ENCODE peak calls at places on chromosomes 5 and 9, in nine cellular contexts. A is spleen, B is fibroblast of lung, Z is cardiac muscle cell, U is body of pancreas, Q is Peyer's patch, P is PC-3, V is upper lobe of right lung, K is foreskin fibroblast. J is an unnamed sample.

GRCh38 chr5:132020568-132021339 is 9.3 kb upstream of the ACSL6 start:
- DNase-seq in B (no peak), Z (no peak), Q (no peak), U (no peak), K (no peak), P (peak), V (no peak), A (peak), J (peak)

GRCh38 chr5:14328144-14328543 is 185.0 kb downstream of the TRIO start:
- DNase-seq in Z (no peak), B (no peak), Q (no peak), P (no peak), V (no peak), A (no peak), K (no peak), U (no peak), J (no peak)

GRCh38 chr5:109701779-109702178 is 12.1 kb downstream of the MAN2A1 start:
- DNase-seq in B (no peak), P (no peak), K (no peak), V (no peak), Q (no peak), Z (no peak), A (no peak), U (no peak), J (no peak)

GRCh38 chr5:52844885-52845284 is 57.2 kb downstream of the ITGA1 start:
- DNase-seq in V (no peak), K (no peak), B (peak), Z (peak), Q (no peak), P (no peak), U (no peak), A (no peak), J (no peak)

GRCh38 chr5:91328743-91329142 is 54.4 kb downstream of the ARRDC3 start:
- DNase-seq in B (peak), Q (no peak), V (no peak), K (no peak), U (no peak), P (no peak), Z (no peak), A (no peak), J (no peak)

GRCh38 chr5:34452170-34452828 is 203.8 kb upstream of the RAI14 start:
- DNase-seq in P (peak), B (peak), Q (no peak), Z (peak), K (peak), V (no peak), U (no peak), A (no peak), J (no peak)

GRCh38 chr5:160001457-160001856 is 7.5 kb upstream of the TTC1 start:
- DNase-seq in A (no peak), U (peak), V (no peak), Q (no peak), B (no peak), Z (no peak), P (no peak), K (no peak), J (no peak)

GRCh38 chr5:132751444-132751843 is 4.2 kb downstream of the CCNI2 start:
- DNase-seq in B (peak), Z (peak), U (no peak), Q (no peak), A (no peak), K (peak), P (no peak), V (no peak), J (no peak)

GRCh38 chr9:17625644-17626388 is 47.0 kb downstream of the SH3GL2 start:
- DNase-seq in Z (no peak), A (no peak), Q (no peak), P (peak), V (no peak), U (no peak), B (no peak), K (no peak), J (no peak)

GRCh38 chr9:88746029-88746743 is 211.2 kb downstream of the NXNL2 start:
- DNase-seq in V (no peak), Q (no peak), B (peak), P (peak), K (peak), U (no peak), Z (peak), A (peak), J (peak)

GRCh38 chr5:81753429-81753828 is 2.5 kb upstream of the SSBP2 start:
- DNase-seq in Q (no peak), Z (no peak), B (no peak), K (no peak), P (no peak), V (no peak), A (no peak), U (no peak), J (no peak)

GRCh38 chr9:134407123-134407779 is 81.0 kb downstream of the RXRA start:
- DNase-seq in P (peak), A (peak), B (peak), U (peak), Z (peak), K (peak), V (peak), Q (peak), J (peak)

GRCh38 chr5:58450018-58450417 is 9.9 kb downstream of the PLK2 start:
- DNase-seq in K (no peak), P (no peak), B (no peak), A (no peak), Z (peak), U (no peak), V (no peak), Q (no peak), J (no peak)

GRCh38 chr5:142179776-142180387 is 71.3 kb downstream of the NDFIP1 start:
- DNase-seq in A (peak), B (no peak), Q (no peak), U (no peak), V (no peak), Z (no peak), K (no peak), P (no peak), J (no peak)

GRCh38 chr9:137449931-137450537 is 8.9 kb upstream of the ENTPD8 start:
- DNase-seq in V (no peak), Z (no peak), K (no peak), Q (no peak), U (no peak), P (no peak), B (no peak), A (peak), J (no peak)

GRCh38 chr5:149143470-149143869 is 2.2 kb downstream of the ABLIM3 start:
- DNase-seq in B (peak), P (peak), Q (no peak), U (no peak), Z (peak), K (no peak), A (no peak), V (no peak), J (no peak)

GRCh38 chr5:88707216-88707965 is 175.6 kb downstream of the MEF2C start:
- DNase-seq in A (no peak), K (no peak), P (peak), Z (no peak), V (no peak), B (no peak), U (no peak), Q (no peak), J (no peak)

GRCh38 chr5:10611290-10611689 is 47.4 kb downstream of the ANKRD33B start:
- DNase-seq in Z (peak), U (no peak), A (no peak), V (no peak), Q (no peak), K (no peak), B (peak), P (no peak), J (no peak)

GRCh38 chr9:92612292-92612691 is 57.6 kb downstream of the IPPK start:
- DNase-seq in Q (no peak), Z (no peak), P (no peak), V (no peak), A (no peak), B (no peak), U (no peak), K (no peak), J (no peak)

GRCh38 chr5:139711852-139712171 is 63.7 kb downstream of the CXXC5 start:
- DNase-seq in A (peak), Z (no peak), P (no peak), B (no peak), V (peak), U (peak), Q (no peak), K (no peak), J (no peak)

GRCh38 chr5:153551537-153552079 is 61.1 kb downstream of the GRIA1 start:
- DNase-seq in B (peak), U (no peak), P (peak), Q (no peak), K (peak), A (no peak), Z (peak), V (no peak), J (no peak)

GRCh38 chr9:87307810-87308209 is 189.9 kb upstream of the DAPK1 start:
- DNase-seq in A (no peak), P (no peak), V (no peak), K (no peak), B (peak), Z (no peak), Q (no peak), U (no peak), J (no peak)

GRCh38 chr5:154315196-154315595 is 124.7 kb downstream of the GALNT10 start:
- DNase-seq in Q (no peak), B (no peak), P (no peak), Z (no peak), U (no peak), A (no peak), V (no peak), K (no peak), J (no peak)

GRCh38 chr5:25540628-25541027 is 895.9 kb upstream of the CDH10 start:
- DNase-seq in Q (no peak), A (no peak), Z (no peak), P (peak), V (no peak), U (no peak), K (no peak), B (no peak), J (no peak)

GRCh38 chr5:157109744-157110143 is 900 bp upstream of the HAVCR2 start:
- DNase-seq in B (no peak), Z (no peak), Q (peak), V (no peak), K (no peak), P (no peak), U (no peak), A (no peak), J (no peak)

GRCh38 chr5:33180900-33181299 is 259.9 kb upstream of the TARS1 start:
- DNase-seq in U (no peak), Z (peak), K (peak), Q (no peak), A (no peak), B (peak), V (no peak), P (peak), J (no peak)

GRCh38 chr5:36696059-36696673 is 89.8 kb downstream of the SLC1A3 start:
- DNase-seq in V (peak), Z (peak), U (peak), P (peak), Q (peak), K (peak), B (peak), A (no peak), J (no peak)

GRCh38 chr5:139078345-139078744 is 119.8 kb downstream of the SIL1 start:
- DNase-seq in V (no peak), U (no peak), Z (no peak), B (no peak), A (no peak), P (no peak), Q (no peak), K (no peak), J (no peak)

GRCh38 chr9:136090768-136091581 is 4.1 kb downstream of the NACC2 start:
- DNase-seq in A (peak), B (no peak), V (peak), K (no peak), P (no peak), U (no peak), Z (no peak), Q (no peak), J (peak)

GRCh38 chr5:137218471-137218870 is 280.7 kb downstream of the SPOCK1 start:
- DNase-seq in Z (peak), P (peak), A (no peak), B (no peak), Q (no peak), U (peak), V (no peak), K (peak), J (peak)

GRCh38 chr9:114075602-114076001 is 2.5 kb downstream of the AMBP start:
- DNase-seq in Z (no peak), Q (no peak), U (no peak), B (no peak), K (no peak), A (peak), V (no peak), P (no peak), J (no peak)

GRCh38 chr9:114077162-114077837 is 800 bp downstream of the AMBP start:
- DNase-seq in V (peak), K (no peak), P (no peak), B (no peak), A (peak), U (no peak), Q (no peak), Z (no peak), J (no peak)

GRCh38 chr9:114078021-114078780 is at the start of gene AMBP:
- DNase-seq in P (no peak), U (peak), V (peak), K (no peak), A (peak), B (peak), Z (peak), Q (no peak), J (no peak)

GRCh38 chr9:114078781-114079156 is 669 bp upstream of the AMBP start:
- DNase-seq in P (no peak), B (no peak), U (no peak), A (peak), Q (no peak), Z (no peak), V (peak), K (no peak), J (no peak)

DNA sequence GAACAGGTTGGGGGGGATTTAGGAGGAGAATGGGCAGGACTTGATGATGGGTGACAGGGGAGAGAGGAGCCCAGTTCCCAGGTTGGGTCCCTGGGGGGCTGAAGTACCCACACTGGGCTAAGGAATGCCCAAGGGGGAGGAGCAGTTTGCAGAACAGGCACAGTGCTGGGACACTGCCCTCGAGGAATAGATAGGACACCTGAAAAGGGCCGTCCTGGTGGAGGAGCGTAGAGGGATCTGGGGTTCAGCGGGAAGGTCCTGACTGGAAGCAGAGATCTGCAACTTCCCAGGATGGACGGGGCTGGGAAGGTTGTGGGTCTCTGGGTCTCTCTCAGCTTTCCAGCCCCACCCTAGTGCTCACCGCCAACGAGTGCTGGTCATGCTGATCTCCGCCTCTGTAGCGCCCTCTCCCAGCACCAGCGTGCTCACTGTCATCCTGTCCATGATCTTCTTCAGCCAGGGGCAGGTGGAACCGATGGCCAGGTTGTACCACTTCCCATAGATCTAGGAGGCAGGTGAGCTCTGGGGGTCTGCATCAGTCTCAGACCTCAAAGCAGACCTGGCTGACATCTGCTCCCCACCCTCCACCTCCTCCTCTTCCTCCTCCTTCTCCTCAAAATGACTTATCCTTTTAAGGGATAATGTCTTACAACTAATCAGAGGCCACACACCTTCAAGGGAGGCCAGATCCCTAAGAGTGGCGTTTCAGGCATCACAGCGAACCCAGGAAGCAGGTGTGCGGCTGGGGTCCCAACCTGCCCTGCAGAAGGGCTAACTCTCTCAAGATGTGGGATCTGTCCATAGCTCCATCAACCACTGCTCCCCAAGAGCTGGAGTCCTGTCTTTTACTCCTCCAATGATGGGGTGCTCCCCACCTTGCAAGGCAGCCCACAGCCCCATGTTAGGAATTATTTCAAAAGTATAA is 1.6 kb downstream of the AMBP start:
- DNase-seq in P (no peak), A (peak), B (no peak), Q (no peak), Z (no peak), U (no peak), K (no peak), V (peak), J (no peak)
- TF ChIP-seq CTCF in P (no peak), A (no peak), B (no peak), Q (no peak), Z (no peak), U (no peak), K (no peak), V (no peak), J (no peak)

DNA sequence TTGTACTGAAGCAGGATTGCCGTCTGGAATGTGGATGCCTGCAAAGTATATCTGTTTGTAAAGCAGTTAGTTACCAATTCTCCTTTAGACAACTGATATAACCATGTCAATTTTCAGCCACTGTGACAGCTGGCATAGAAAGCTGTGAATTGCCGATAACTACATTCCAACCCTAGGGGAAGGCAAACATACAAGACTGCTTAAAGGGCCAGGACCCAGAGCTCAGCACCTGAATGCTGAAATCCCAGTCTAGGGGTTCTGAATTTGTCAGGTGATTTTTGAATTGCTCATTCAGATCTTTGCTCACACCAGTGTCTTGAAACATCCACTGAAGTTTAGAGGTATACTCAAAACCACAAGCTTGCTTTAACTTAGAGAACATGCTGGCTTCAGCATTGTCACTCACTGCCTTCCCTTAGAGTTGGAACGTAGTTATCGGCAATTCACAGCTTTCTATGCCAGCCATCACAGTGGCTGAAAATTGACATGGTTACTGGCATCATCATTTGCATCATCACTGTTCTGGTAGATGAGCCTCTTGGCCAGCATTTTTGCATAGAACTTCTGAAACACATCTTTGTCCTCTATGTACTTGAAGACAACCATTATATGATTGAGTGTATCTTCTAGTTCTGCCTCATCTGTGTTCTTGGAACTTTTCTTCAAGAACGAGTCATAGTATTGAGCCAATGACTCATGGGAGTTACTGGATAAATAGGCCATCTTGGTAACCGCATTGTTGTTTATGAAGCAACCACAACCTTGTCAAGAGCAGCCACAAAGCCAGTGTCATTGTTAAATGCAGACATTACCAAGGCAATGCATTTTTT is 82.1 kb downstream of the CCDC192 start:
- DNase-seq in V (no peak), P (peak), Z (peak), U (no peak), B (peak), Q (no peak), K (peak), A (no peak), J (no peak)
- H3K4me3 ChIP-seq in V (no peak), P (no peak), Z (no peak), U (no peak), B (no peak), Q (no peak), K (no peak), A (no peak), J (no peak)

GRCh38 chr5:118295045-118295444 is 693.3 kb downstream of the DTWD2 start:
- DNase-seq in U (no peak), K (no peak), A (no peak), P (no peak), Z (no peak), V (no peak), Q (no peak), B (no peak), J (no peak)
- TF ChIP-seq CTCF in U (no peak), K (no peak), A (no peak), P (no peak), Z (no peak), V (no peak), Q (no peak), B (no peak), J (no peak)

DNA sequence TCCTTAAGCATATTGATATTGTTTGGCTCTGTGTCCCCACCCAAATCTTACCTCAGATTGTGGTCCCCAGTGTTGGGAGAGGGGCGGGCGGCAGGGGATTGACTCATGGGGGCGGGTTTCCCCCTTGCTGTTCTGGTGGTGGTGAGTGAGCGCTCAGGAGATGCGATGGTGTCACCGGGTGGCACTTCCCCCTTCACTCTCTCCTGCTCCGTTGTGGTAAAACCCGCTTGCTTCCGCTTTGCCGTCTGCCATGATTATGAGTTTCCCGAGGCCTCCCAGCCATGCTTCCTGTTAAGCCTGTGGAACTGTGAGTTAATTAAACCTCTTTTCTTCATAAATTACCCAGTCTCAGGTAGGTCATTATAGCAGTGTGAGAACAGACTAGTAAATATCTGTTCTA is 229.1 kb downstream of the IRX2 start:
- DNase-seq in V (no peak), K (no peak), Z (no peak), P (no peak), A (no peak), Q (no peak), B (no peak), U (no peak), J (peak)
- H3K4me3 ChIP-seq in V (no peak), K (no peak), Z (no peak), P (no peak), A (no peak), Q (no peak), B (no peak), U (no peak), J (no peak)

GRCh38 chr9:105328872-105329728 is 84.6 kb downstream of the SLC44A1 start:
- DNase-seq in A (no peak), B (no peak), U (no peak), P (no peak), V (no peak), Q (no peak), K (no peak), Z (peak), J (no peak)
- TF ChIP-seq CTCF in A (no peak), B (no peak), U (no peak), P (no peak), V (no peak), Q (no peak), K (no peak), Z (no peak), J (no peak)

DNA sequence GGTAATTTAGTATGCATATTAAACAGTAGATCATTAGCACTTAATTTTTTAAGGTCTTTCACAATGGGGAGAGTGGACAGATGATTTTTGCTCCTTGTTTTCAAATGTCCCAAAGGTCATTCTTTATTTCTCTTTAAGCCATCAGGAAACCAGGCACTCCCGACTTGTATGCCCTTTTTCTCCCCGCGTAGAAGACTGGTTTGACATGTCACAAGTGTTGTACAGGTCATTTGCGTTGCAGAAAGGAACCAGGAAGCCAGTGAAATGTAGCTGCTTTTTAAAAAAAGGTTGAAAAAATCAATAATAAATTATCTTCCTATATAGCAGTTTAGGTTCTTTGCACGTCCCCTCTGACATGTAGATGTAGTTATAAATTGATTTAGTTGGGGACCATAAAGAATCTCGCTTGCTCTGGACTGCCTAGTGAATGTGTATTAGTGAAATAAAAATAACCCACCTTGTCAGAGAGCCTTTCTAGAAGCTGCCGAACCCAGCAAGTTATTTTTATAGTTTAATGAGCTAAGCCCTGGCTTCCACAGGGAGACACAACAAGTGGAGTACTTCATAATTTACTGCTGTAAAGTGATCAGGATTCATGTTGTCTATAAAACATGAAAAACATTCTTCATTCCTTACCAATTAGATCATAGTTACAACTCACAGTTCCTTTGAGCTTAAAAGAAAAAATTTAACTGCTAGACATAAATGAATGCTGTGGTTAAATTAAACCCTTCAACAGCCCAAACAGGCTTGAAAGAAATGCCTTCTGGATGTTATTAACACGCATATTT is 404.5 kb downstream of the CSNK1G3 start:
- DNase-seq in P (peak), Q (no peak), Z (peak), A (no peak), U (no peak), B (peak), K (peak), V (no peak), J (no peak)
- H3K4me3 ChIP-seq in P (no peak), Q (no peak), Z (no peak), A (no peak), U (no peak), B (no peak), K (no peak), V (no peak), J (no peak)

J was measured in coronary artery.